ENCODE peak calls at places on chromosome 11, in eight cellular contexts. V is adrenal gland, Y is kidney epithelial cell, U is NB4, J is ovary, W is fibroblast of lung, L is AG09319, P is cardiac fibroblast. O is an unnamed sample.

GRCh38 chr11:67032830-67033555 is 10.1 kb downstream of the SYT12 start:
- DNase-seq in L (peak), U (peak), Y (peak), J (peak), V (peak), W (peak), P (peak), O (no peak)

GRCh38 chr11:12150831-12151382 is 40.5 kb downstream of the MICAL2 start:
- DNase-seq in J (no peak), V (no peak), P (peak), L (no peak), Y (no peak), U (peak), W (peak), O (no peak)

GRCh38 chr11:72411623-72412532 is 22.5 kb downstream of the CLPB start:
- DNase-seq in P (no peak), L (no peak), J (no peak), Y (peak), U (peak), V (peak), W (no peak), O (no peak)

GRCh38 chr11:75565916-75566762 is 4.1 kb downstream of the SERPINH1 start:
- DNase-seq in L (no peak), P (no peak), V (peak), Y (no peak), W (no peak), J (peak), U (no peak), O (no peak)

GRCh38 chr11:103970850-103971249 is 65.6 kb upstream of the DDI1 start:
- DNase-seq in Y (no peak), P (no peak), L (no peak), W (no peak), U (no peak), J (no peak), V (no peak), O (no peak)

GRCh38 chr11:117969160-117969991 is 16.8 kb upstream of the IL10RA start:
- DNase-seq in V (no peak), P (no peak), L (no peak), W (no peak), J (no peak), U (no peak), Y (no peak), O (no peak)

GRCh38 chr11:58222730-58223129 is 6.0 kb downstream of the OR10Q1 start:
- DNase-seq in U (no peak), J (no peak), L (no peak), Y (no peak), W (no peak), V (no peak), P (peak), O (no peak)

GRCh38 chr11:134412508-134413333 is 679 bp upstream of the B3GAT1 start:
- DNase-seq in W (no peak), V (no peak), J (peak), Y (no peak), P (no peak), U (no peak), L (no peak), O (peak)

DNA sequence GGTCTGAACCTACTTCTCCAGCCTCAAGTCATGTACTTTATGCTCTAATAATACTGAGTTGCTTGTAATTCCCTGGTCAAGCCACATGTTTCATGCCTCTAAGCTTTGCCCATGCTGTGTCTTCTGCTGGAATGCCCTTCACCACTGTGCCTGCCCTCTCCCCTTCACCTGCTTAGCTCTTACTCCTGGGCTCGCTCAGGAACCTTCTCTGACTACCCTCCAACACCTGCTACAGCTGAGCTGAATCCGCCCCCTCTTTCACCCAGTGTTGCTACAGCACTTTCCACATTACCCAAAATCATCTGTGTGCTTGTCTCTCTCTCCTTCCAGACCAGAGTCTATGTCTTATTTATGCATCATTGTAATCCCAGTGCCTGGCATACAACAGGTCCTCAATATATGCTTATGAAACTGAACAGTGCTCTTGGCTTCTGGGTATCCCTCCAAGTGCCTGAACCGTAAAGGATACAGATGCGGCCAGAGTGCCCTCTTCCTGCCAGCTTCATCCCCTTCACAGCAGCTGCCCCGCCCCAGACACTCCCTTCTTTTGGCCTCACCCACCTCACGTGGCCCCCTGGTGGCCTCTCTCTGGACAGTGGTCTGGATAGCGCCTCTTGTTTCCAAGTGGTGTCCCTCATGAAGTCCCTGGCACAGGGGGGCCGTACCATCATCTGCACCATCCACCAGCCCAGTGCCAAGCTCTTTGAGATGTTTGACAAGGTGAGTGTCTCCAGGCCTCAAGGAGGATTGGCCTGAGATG is 7.1 kb downstream of the ABCG4 start:
- DNase-seq in U (peak), W (no peak), Y (no peak), J (no peak), V (no peak), L (no peak), P (no peak), O (no peak)
- TF ChIP-seq CTCF in U (peak), W (no peak), Y (peak), J (no peak), V (no peak), L (peak), P (no peak), O (no peak)

DNA sequence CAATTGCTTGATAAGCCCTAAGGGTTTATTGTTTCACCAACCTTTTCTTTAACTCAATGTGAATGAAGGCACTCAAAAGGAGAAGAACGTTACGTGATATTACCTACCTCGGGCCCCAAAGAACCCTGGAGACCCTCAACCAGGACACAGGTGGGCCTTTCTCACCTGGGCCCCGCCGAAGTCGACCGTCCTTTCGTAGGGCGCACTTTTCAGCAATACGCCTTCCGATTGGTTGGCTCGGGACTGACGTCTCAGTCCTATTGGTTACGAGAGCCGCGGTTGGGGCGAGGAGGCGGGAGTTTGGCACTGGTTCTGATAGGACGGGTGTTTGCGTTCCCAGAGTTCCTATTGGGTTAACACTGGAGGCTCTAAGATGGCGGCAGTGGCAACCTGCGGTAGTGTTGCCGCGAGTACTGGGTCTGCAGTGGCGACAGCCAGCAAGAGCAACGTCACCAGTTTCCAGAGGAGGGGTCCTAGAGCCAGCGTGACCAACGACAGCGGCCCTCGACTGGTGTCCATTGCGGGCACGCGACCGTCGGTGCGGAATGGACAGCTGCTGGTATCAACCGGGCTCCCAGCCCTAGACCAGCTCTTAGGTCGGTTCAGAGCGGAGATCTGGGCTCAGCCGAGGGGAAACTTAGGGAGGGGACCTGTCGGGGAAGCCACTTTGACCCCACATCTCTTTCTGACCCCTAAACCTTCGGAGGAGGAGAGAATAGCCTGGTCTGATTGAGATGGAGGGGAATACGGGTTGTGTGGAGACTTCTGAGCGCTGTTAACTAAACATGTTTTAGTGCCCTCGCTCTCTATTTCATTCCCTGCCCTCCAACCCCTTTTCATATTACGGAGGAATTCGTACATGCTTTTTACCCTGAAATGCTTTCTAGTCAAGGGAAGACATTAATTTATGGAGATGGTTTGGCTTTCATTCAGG is at the start of the genes ELP4 and IMMP1L:
- DNase-seq in L (peak), P (peak), Y (peak), V (peak), U (peak), J (peak), W (peak), O (peak)
- TF ChIP-seq CTCF in L (no peak), P (no peak), Y (no peak), V (no peak), U (no peak), J (no peak), W (no peak), O (peak)

DNA sequence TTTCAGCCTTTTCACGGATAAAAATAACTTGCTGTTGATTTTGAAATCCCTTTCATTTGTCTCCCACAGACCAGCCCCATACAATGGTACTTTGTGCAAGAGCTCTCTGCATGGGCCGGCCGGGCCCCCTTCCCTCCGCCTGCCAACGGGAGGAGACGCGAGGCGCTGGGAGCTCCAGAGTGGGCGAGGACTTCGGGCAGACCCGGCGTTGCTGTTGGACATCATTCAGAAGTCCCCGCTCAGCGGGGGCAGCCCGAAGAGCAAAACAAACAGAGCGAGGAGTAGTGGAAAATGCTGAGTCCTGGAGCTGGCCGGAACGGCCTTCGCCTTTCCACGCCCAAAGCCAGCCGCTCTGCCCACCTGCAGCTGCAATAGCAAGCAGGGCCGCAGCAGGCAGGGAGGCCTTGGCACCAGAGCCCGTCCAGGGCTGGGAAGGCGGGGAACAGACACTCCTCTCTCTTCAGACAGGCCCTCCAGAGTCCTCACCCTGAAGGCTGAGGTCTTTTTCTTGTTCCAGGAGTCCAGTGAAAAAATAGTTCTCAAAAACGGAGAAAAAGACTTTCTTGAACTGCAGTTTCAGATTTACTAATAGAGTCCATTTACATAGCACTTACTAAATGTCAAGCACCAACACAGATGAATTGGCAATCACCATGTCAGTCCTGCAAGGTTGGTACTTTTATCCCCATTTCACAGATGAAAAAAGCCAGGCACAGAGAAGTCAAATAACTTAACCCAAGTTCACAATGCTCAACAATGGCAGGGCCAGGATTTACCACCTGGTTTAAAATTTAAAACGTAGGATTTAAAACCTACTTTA is 135.5 kb downstream of the ETS1 start:
- DNase-seq in Y (no peak), L (no peak), J (peak), W (peak), U (no peak), P (peak), V (peak), O (peak)
- TF ChIP-seq CTCF in Y (no peak), L (no peak), J (no peak), W (no peak), U (no peak), P (no peak), V (no peak), O (no peak)

GRCh38 chr11:31236052-31236652 is 133.4 kb downstream of the DCDC1 start:
- DNase-seq in V (no peak), J (no peak), U (peak), W (peak), P (peak), Y (no peak), L (no peak), O (no peak)
- TF ChIP-seq CTCF in V (peak), J (no peak), U (no peak), W (no peak), P (peak), Y (peak), L (no peak), O (no peak)

GRCh38 chr11:125253795-125254525 is 89.4 kb downstream of the PKNOX2 start:
- DNase-seq in U (no peak), Y (no peak), J (no peak), P (no peak), W (no peak), V (no peak), L (no peak), O (no peak)

GRCh38 chr11:125257751-125258150 is 93.2 kb downstream of the PKNOX2 start:
- DNase-seq in J (no peak), V (no peak), L (no peak), W (no peak), U (no peak), P (no peak), Y (no peak), O (no peak)

GRCh38 chr11:125258626-125259025 is 94.1 kb downstream of the PKNOX2 start:
- DNase-seq in P (no peak), W (no peak), Y (no peak), V (no peak), L (no peak), J (no peak), U (peak), O (no peak)

GRCh38 chr11:125256471-125257010 is 92.0 kb downstream of the PKNOX2 start:
- DNase-seq in W (no peak), P (no peak), J (no peak), U (no peak), V (no peak), Y (no peak), L (no peak), O (no peak)

DNA sequence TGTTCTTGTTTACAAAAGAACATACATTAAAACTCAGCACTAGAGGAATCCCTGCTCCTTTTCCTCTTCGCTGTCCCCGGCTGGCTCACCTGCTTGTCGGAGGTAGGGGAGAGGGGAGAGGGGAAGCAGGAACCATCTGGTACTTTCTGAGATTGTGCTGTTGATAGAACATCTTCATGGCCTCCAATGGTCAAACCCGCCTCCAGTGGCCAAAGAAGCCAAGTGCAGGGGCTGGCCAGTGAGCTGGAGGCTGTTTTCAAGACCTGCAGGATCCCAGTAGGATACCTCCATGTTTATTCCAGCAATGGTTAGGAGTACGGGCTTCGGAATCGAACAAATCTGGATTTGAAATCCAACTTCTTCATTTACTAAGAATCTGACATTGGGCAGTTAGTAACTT is 92.6 kb downstream of the PKNOX2 start:
- DNase-seq in V (no peak), L (no peak), W (no peak), J (no peak), P (no peak), U (no peak), Y (no peak), O (no peak)
- TF ChIP-seq CTCF in V (no peak), L (peak), W (peak), J (no peak), P (peak), U (no peak), Y (no peak), O (no peak)

DNA sequence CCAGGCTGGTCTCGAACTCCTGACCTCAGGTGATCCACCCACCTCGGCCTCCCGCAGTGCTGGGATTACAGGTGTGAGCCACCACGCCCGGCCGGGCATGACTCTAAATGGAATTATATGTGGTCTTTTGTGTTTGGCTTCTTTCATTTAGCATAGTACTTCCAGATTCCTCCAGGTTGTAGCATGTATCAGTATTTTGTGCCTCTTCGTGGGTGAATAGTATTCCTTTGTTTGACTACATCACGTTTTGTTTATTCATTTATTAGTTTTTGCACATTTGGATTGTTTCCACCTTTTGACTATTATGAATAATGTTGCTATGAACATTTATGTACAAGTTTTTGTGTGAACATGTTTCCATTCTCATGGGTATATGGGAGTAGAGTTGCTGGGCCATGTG is 24.4 kb downstream of the QSER1 start:
- DNase-seq in L (no peak), P (no peak), J (no peak), Y (no peak), W (no peak), V (no peak), U (no peak), O (no peak)
- TF ChIP-seq CTCF in L (no peak), P (no peak), J (no peak), Y (no peak), W (no peak), V (no peak), U (no peak), O (no peak)